ENCODE peak calls at places on chromosomes 16 and 17, in nine cellular contexts. One of them, this sample, is unnamed.

GRCh38 chr16:27564226-27564625 is 14.3 kb downstream of the KATNIP start:
- DNase-seq in A673: no peak
- DNase-seq in lung: no peak
- DNase-seq in esophagus squamous epithelium: no peak
- DNase-seq in BJ: no peak
- DNase-seq in A549: no peak
- DNase-seq in upper lobe of right lung: no peak
- DNase-seq in body of pancreas: no peak
- DNase-seq in AG04450: no peak
- DNase-seq in this sample: no peak

GRCh38 chr16:30750876-30751465 is 2.7 kb downstream of the PHKG2 start:
- DNase-seq in A673: no peak
- DNase-seq in lung: no peak
- DNase-seq in esophagus squamous epithelium: no peak
- DNase-seq in BJ: no peak
- DNase-seq in A549: no peak
- DNase-seq in upper lobe of right lung: no peak
- DNase-seq in body of pancreas: no peak
- DNase-seq in AG04450: no peak
- DNase-seq in this sample: no peak

GRCh38 chr16:73546351-73546845 is 498.5 kb upstream of the ZFHX3 start:
- DNase-seq in A673: no peak
- DNase-seq in lung: no peak
- DNase-seq in esophagus squamous epithelium: no peak
- DNase-seq in BJ: no peak
- DNase-seq in A549: no peak
- DNase-seq in upper lobe of right lung: no peak
- DNase-seq in body of pancreas: no peak
- DNase-seq in AG04450: no peak
- DNase-seq in this sample: no peak

GRCh38 chr16:66899310-66899944 is 19.1 kb downstream of the PDP2 start:
- DNase-seq in A673: no peak
- DNase-seq in lung: no peak
- DNase-seq in esophagus squamous epithelium: no peak
- DNase-seq in BJ: no peak
- DNase-seq in A549: no peak
- DNase-seq in upper lobe of right lung: no peak
- DNase-seq in body of pancreas: no peak
- DNase-seq in AG04450: no peak
- DNase-seq in this sample: peak; percentile 41

GRCh38 chr17:38674013-38674748 is 576 bp downstream of the EPOP start:
- DNase-seq in A673: no peak
- DNase-seq in lung: no peak
- DNase-seq in esophagus squamous epithelium: no peak
- DNase-seq in BJ: no peak
- DNase-seq in A549: peak; percentile 51
- DNase-seq in upper lobe of right lung: peak; percentile 75
- DNase-seq in body of pancreas: peak; percentile 33
- DNase-seq in AG04450: no peak
- DNase-seq in this sample: no peak

GRCh38 chr16:87789437-87790277 is 23.9 kb upstream of the KLHDC4 start:
- DNase-seq in A673: no peak
- DNase-seq in lung: no peak
- DNase-seq in esophagus squamous epithelium: no peak
- DNase-seq in BJ: peak; percentile 74
- DNase-seq in A549: peak; percentile 100
- DNase-seq in upper lobe of right lung: no peak
- DNase-seq in body of pancreas: no peak
- DNase-seq in AG04450: peak; percentile 39
- DNase-seq in this sample: no peak

GRCh38 chr17:65489413-65490170 is 71.9 kb downstream of the AXIN2 start:
- DNase-seq in A673: no peak
- DNase-seq in lung: no peak
- DNase-seq in esophagus squamous epithelium: no peak
- DNase-seq in BJ: no peak
- DNase-seq in A549: no peak
- DNase-seq in upper lobe of right lung: no peak
- DNase-seq in body of pancreas: no peak
- DNase-seq in AG04450: no peak
- DNase-seq in this sample: no peak

GRCh38 chr16:46884513-46885293 is 541 bp downstream of the GPT2 start:
- DNase-seq in A673: peak; percentile 21
- DNase-seq in lung: no peak
- DNase-seq in esophagus squamous epithelium: no peak
- DNase-seq in BJ: no peak
- DNase-seq in A549: no peak
- DNase-seq in upper lobe of right lung: no peak
- DNase-seq in body of pancreas: peak; percentile 69
- DNase-seq in AG04450: no peak
- DNase-seq in this sample: no peak

GRCh38 chr17:12514596-12514995 is 151.1 kb upstream of the MYOCD start:
- DNase-seq in A673: no peak
- DNase-seq in lung: no peak
- DNase-seq in esophagus squamous epithelium: no peak
- DNase-seq in BJ: no peak
- DNase-seq in A549: no peak
- DNase-seq in upper lobe of right lung: no peak
- DNase-seq in body of pancreas: no peak
- DNase-seq in AG04450: no peak
- DNase-seq in this sample: no peak

GRCh38 chr17:75822119-75822799 is 21.9 kb downstream of the UNC13D start:
- DNase-seq in A673: no peak
- DNase-seq in lung: peak; percentile 52
- DNase-seq in esophagus squamous epithelium: no peak
- DNase-seq in BJ: no peak
- DNase-seq in A549: no peak
- DNase-seq in upper lobe of right lung: no peak
- DNase-seq in body of pancreas: peak; percentile 87
- DNase-seq in AG04450: no peak
- DNase-seq in this sample: no peak

GRCh38 chr16:84367297-84367680 is 1.0 kb upstream of the ATP2C2 start:
- DNase-seq in A673: no peak
- DNase-seq in lung: no peak
- DNase-seq in esophagus squamous epithelium: no peak
- DNase-seq in BJ: no peak
- DNase-seq in A549: no peak
- DNase-seq in upper lobe of right lung: no peak
- DNase-seq in body of pancreas: no peak
- DNase-seq in AG04450: no peak
- DNase-seq in this sample: no peak

GRCh38 chr17:76537578-76538280 is at the start of gene CYGB:
- DNase-seq in A673: no peak
- DNase-seq in lung: no peak
- DNase-seq in esophagus squamous epithelium: no peak
- DNase-seq in BJ: no peak
- DNase-seq in A549: no peak
- DNase-seq in upper lobe of right lung: peak; percentile 75
- DNase-seq in body of pancreas: no peak
- DNase-seq in AG04450: no peak
- DNase-seq in this sample: no peak

GRCh38 chr17:80630721-80631120 is 86.1 kb downstream of the RPTOR start:
- DNase-seq in A673: no peak
- DNase-seq in lung: no peak
- DNase-seq in esophagus squamous epithelium: no peak
- DNase-seq in BJ: no peak
- DNase-seq in A549: no peak
- DNase-seq in upper lobe of right lung: no peak
- DNase-seq in body of pancreas: no peak
- DNase-seq in AG04450: no peak
- DNase-seq in this sample: no peak

GRCh38 chr16:2003231-2003826 is 6.3 kb downstream of the ZNF598 start:
- DNase-seq in A673: no peak
- DNase-seq in lung: no peak
- DNase-seq in esophagus squamous epithelium: no peak
- DNase-seq in BJ: no peak
- DNase-seq in A549: no peak
- DNase-seq in upper lobe of right lung: no peak
- DNase-seq in body of pancreas: no peak
- DNase-seq in AG04450: no peak
- DNase-seq in this sample: no peak

GRCh38 chr16:2002406-2003230 is 7.0 kb downstream of the ZNF598 start:
- DNase-seq in A673: no peak
- DNase-seq in lung: no peak
- DNase-seq in esophagus squamous epithelium: no peak
- DNase-seq in BJ: no peak
- DNase-seq in A549: no peak
- DNase-seq in upper lobe of right lung: no peak
- DNase-seq in body of pancreas: no peak
- DNase-seq in AG04450: no peak
- DNase-seq in this sample: no peak

GRCh38 chr16:2004795-2005517 is 4.7 kb downstream of the ZNF598 start:
- DNase-seq in A673: no peak
- DNase-seq in lung: no peak
- DNase-seq in esophagus squamous epithelium: no peak
- DNase-seq in BJ: no peak
- DNase-seq in A549: no peak
- DNase-seq in upper lobe of right lung: no peak
- DNase-seq in body of pancreas: no peak
- DNase-seq in AG04450: no peak
- DNase-seq in this sample: no peak

GRCh38 chr16:2005646-2006045 is 4.0 kb downstream of the ZNF598 start:
- DNase-seq in A673: peak; percentile 80
- DNase-seq in lung: no peak
- DNase-seq in esophagus squamous epithelium: no peak
- DNase-seq in BJ: no peak
- DNase-seq in A549: peak; percentile 64
- DNase-seq in upper lobe of right lung: peak; percentile 74
- DNase-seq in body of pancreas: no peak
- DNase-seq in AG04450: no peak
- DNase-seq in this sample: no peak

GRCh38 chr16:2003827-2004641 is 5.6 kb downstream of the ZNF598 start:
- DNase-seq in A673: peak; percentile 90
- DNase-seq in lung: peak; percentile 90
- DNase-seq in esophagus squamous epithelium: peak; percentile 49
- DNase-seq in BJ: peak; percentile 12
- DNase-seq in A549: peak; percentile 95
- DNase-seq in upper lobe of right lung: peak; percentile 95
- DNase-seq in body of pancreas: peak; percentile 96
- DNase-seq in AG04450: peak; percentile 51
- DNase-seq in this sample: no peak
- H3K4me3 ChIP-seq in A673: no peak overlapping the region
- H3K4me3 ChIP-seq in lung: no peak overlapping the region
- H3K4me3 ChIP-seq in esophagus squamous epithelium: no peak overlapping the region
- H3K4me3 ChIP-seq in BJ: no peak overlapping the region
- H3K4me3 ChIP-seq in A549: no peak overlapping the region
- H3K4me3 ChIP-seq in upper lobe of right lung: no peak overlapping the region
- H3K4me3 ChIP-seq in body of pancreas: no peak overlapping the region
- H3K4me3 ChIP-seq in AG04450: peak overlapping the region; percentile 13
- H3K4me3 ChIP-seq in this sample: no peak overlapping the region

GRCh38 chr16:85462405-85463227 is 150.5 kb upstream of the GSE1 start:
- DNase-seq in A673: peak; percentile 28
- DNase-seq in lung: no peak
- DNase-seq in esophagus squamous epithelium: no peak
- DNase-seq in BJ: no peak
- DNase-seq in A549: no peak
- DNase-seq in upper lobe of right lung: peak; percentile 79
- DNase-seq in body of pancreas: peak; percentile 47
- DNase-seq in AG04450: no peak
- DNase-seq in this sample: no peak

GRCh38 chr16:85460252-85460982 is 152.7 kb upstream of the GSE1 start:
- DNase-seq in A673: peak; percentile 32
- DNase-seq in lung: no peak
- DNase-seq in esophagus squamous epithelium: no peak
- DNase-seq in BJ: no peak
- DNase-seq in A549: no peak
- DNase-seq in upper lobe of right lung: no peak
- DNase-seq in body of pancreas: no peak
- DNase-seq in AG04450: no peak
- DNase-seq in this sample: no peak

GRCh38 chr16:85463228-85463611 is 149.9 kb upstream of the GSE1 start:
- DNase-seq in A673: no peak
- DNase-seq in lung: no peak
- DNase-seq in esophagus squamous epithelium: no peak
- DNase-seq in BJ: no peak
- DNase-seq in A549: no peak
- DNase-seq in upper lobe of right lung: no peak
- DNase-seq in body of pancreas: no peak
- DNase-seq in AG04450: no peak
- DNase-seq in this sample: no peak

GRCh38 chr16:85460983-85461813 is 151.9 kb upstream of the GSE1 start:
- DNase-seq in A673: peak; percentile 61
- DNase-seq in lung: peak; percentile 47
- DNase-seq in esophagus squamous epithelium: no peak
- DNase-seq in BJ: no peak
- DNase-seq in A549: peak; percentile 43
- DNase-seq in upper lobe of right lung: no peak
- DNase-seq in body of pancreas: no peak
- DNase-seq in AG04450: peak; percentile 10
- DNase-seq in this sample: peak; percentile 50

DNA sequence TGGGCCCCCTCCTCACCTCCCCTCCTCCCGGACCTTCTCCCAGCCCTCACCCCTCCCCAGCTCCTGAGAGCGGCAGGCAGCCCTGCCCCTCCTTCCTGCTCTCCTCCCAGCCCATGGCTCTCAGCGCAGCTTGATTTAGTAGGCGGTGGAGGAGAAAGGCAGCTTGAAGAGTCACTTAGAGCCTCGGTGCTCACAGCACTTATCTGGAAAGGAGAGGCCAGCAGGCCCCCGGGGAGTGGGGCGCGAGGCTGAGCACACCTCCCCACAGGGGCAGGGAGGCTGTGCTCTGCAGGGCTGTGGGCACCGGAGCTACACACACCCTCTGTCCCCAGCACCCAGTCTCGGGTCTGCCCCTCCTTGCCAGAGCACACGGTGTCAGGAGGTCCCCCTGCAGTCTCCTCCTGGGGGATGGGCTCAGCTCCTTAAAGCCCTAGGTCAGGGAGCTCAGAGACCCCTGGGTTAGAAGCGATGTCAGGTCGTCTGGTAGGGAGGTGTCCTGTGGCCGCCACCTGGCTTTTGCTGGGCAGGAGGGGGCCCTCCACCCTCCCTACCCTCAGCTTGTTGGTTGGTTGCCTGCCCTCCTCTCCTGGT is 151.2 kb upstream of the GSE1 start:
- DNase-seq in A673: peak; percentile 73
- DNase-seq in lung: peak; percentile 73
- DNase-seq in esophagus squamous epithelium: no peak
- DNase-seq in BJ: no peak
- DNase-seq in A549: no peak
- DNase-seq in upper lobe of right lung: peak; percentile 82
- DNase-seq in body of pancreas: no peak
- DNase-seq in AG04450: peak; percentile 10
- DNase-seq in this sample: no peak
- H3K4me3 ChIP-seq in A673: peak overlapping the region; percentile 35
- H3K4me3 ChIP-seq in lung: no peak overlapping the region
- H3K4me3 ChIP-seq in esophagus squamous epithelium: no peak overlapping the region
- H3K4me3 ChIP-seq in BJ: peak overlapping the region; percentile 20
- H3K4me3 ChIP-seq in A549: peak overlapping the region; percentile 37
- H3K4me3 ChIP-seq in upper lobe of right lung: peak overlapping the region; percentile 41
- H3K4me3 ChIP-seq in body of pancreas: no peak overlapping the region
- H3K4me3 ChIP-seq in AG04450: no peak overlapping the region
- H3K4me3 ChIP-seq in this sample: peak overlapping the region; percentile 36

GRCh38 chr17:42038221-42038973 is 12.0 kb downstream of the C17orf113 start:
- DNase-seq in A673: no peak
- DNase-seq in lung: no peak
- DNase-seq in esophagus squamous epithelium: no peak
- DNase-seq in BJ: no peak
- DNase-seq in A549: no peak
- DNase-seq in upper lobe of right lung: no peak
- DNase-seq in body of pancreas: no peak
- DNase-seq in AG04450: no peak
- DNase-seq in this sample: no peak
- H3K4me3 ChIP-seq in A673: no peak overlapping the region
- H3K4me3 ChIP-seq in lung: no peak overlapping the region
- H3K4me3 ChIP-seq in esophagus squamous epithelium: no peak overlapping the region
- H3K4me3 ChIP-seq in BJ: no peak overlapping the region
- H3K4me3 ChIP-seq in A549: no peak overlapping the region
- H3K4me3 ChIP-seq in upper lobe of right lung: no peak overlapping the region
- H3K4me3 ChIP-seq in body of pancreas: no peak overlapping the region
- H3K4me3 ChIP-seq in AG04450: no peak overlapping the region
- H3K4me3 ChIP-seq in this sample: no peak overlapping the region

GRCh38 chr16:85610059-85610445 is 3.1 kb upstream of the GSE1 start:
- DNase-seq in A673: no peak
- DNase-seq in lung: no peak
- DNase-seq in esophagus squamous epithelium: no peak
- DNase-seq in BJ: no peak
- DNase-seq in A549: no peak
- DNase-seq in upper lobe of right lung: no peak
- DNase-seq in body of pancreas: no peak
- DNase-seq in AG04450: no peak
- DNase-seq in this sample: no peak
- H3K4me3 ChIP-seq in A673: no peak overlapping the region
- H3K4me3 ChIP-seq in lung: no peak overlapping the region
- H3K4me3 ChIP-seq in esophagus squamous epithelium: no peak overlapping the region
- H3K4me3 ChIP-seq in BJ: no peak overlapping the region
- H3K4me3 ChIP-seq in A549: no peak overlapping the region
- H3K4me3 ChIP-seq in upper lobe of right lung: no peak overlapping the region
- H3K4me3 ChIP-seq in body of pancreas: no peak overlapping the region
- H3K4me3 ChIP-seq in AG04450: no peak overlapping the region
- H3K4me3 ChIP-seq in this sample: no peak overlapping the region